ENCODE peak calls at places on chromosomes 13 and 19, in four cellular contexts. J is NCI-H226, A is G401, P is tibial artery. H is an unnamed sample.

GRCh38 chr19:35306473-35307246 is 14.7 kb downstream of the MAG start:
- DNase-seq in J (no peak), A (peak), P (no peak), H (no peak)

GRCh38 chr13:84821261-84821660 is 939.0 kb upstream of the SLITRK1 start:
- DNase-seq in J (no peak), A (no peak), P (no peak), H (no peak)

GRCh38 chr13:79447741-79448140 is 33.2 kb upstream of the NDFIP2 start:
- DNase-seq in J (no peak), A (no peak), P (no peak), H (no peak)

GRCh38 chr19:48094843-48095203 is 15.8 kb downstream of the PLA2G4C start:
- DNase-seq in J (no peak), A (no peak), P (no peak), H (no peak)

GRCh38 chr19:54465367-54466109 is 2.0 kb upstream of the LENG9 start:
- DNase-seq in J (no peak), A (no peak), P (no peak), H (no peak)

GRCh38 chr19:12617646-12618045 is 6.9 kb downstream of the ZNF791 start:
- DNase-seq in J (no peak), A (no peak), P (no peak), H (no peak)

GRCh38 chr13:74930402-74931165 is 551.4 kb downstream of the TBC1D4 start:
- DNase-seq in J (peak), A (no peak), P (no peak), H (no peak)

GRCh38 chr13:37618554-37618953 is 20.0 kb upstream of the POSTN start:
- DNase-seq in J (peak), A (no peak), P (no peak), H (no peak)

GRCh38 chr19:46372901-46373572 is 26.1 kb downstream of the PPP5C start:
- DNase-seq in J (peak), A (peak), P (no peak), H (no peak)

GRCh38 chr19:51548891-51549305 is 17.4 kb upstream of the SIGLEC6 start:
- DNase-seq in J (no peak), A (no peak), P (no peak), H (no peak)

GRCh38 chr13:34360702-34361101 is 542.8 kb downstream of the RFC3 start:
- DNase-seq in J (no peak), A (no peak), P (no peak), H (no peak)

GRCh38 chr13:93875527-93875926 is 604.0 kb downstream of the DCT start:
- DNase-seq in J (peak), A (no peak), P (no peak), H (no peak)

GRCh38 chr13:23159205-23159586 is 21.6 kb upstream of the SGCG start:
- DNase-seq in J (no peak), A (no peak), P (peak), H (no peak)

GRCh38 chr19:46392252-46392801 is 21.0 kb downstream of the CCDC8 start:
- DNase-seq in J (no peak), A (no peak), P (no peak), H (no peak)

GRCh38 chr13:34349091-34349722 is 531.3 kb downstream of the RFC3 start:
- DNase-seq in J (peak), A (no peak), P (peak), H (no peak)

GRCh38 chr19:6736169-6736916 is 1.0 kb downstream of the GPR108 start:
- DNase-seq in J (peak), A (peak), P (peak), H (peak)

GRCh38 chr19:48635263-48635965 is 1.8 kb downstream of the DBP start:
- DNase-seq in J (no peak), A (peak), P (peak), H (peak)